ENCODE peak calls at places on chromosomes 6 and 20, in ten cellular contexts. D is body of pancreas, L is adrenal gland, X is heart left ventricle, M is endothelial cell of umbilical vein, B is IMR-90, P is HepG2, G is ovary, I is right lobe of liver, O is transverse colon. S is an unnamed sample.

GRCh38 chr6:168088161-168089106 is 9.4 kb upstream of the FRMD1 start:
- DNase-seq in D (no peak), L (peak; percentile 30), X (peak; percentile 52), M (no peak), B (peak; percentile 74), P (peak; percentile 59), G (peak; percentile 74), I (peak; percentile 26), O (peak; percentile 70), S (peak; percentile 51)

GRCh38 chr6:147067184-147067583 is 137.0 kb upstream of the STXBP5 start:
- DNase-seq in D (no peak), L (no peak), X (no peak), M (no peak), B (no peak), P (peak; percentile 51), G (no peak), I (no peak), O (no peak), S (no peak)

GRCh38 chr20:34578040-34578439 is 19.5 kb downstream of the MAP1LC3A start:
- DNase-seq in D (no peak), L (no peak), X (no peak), M (no peak), B (peak; percentile 39), P (no peak), G (no peak), I (no peak), O (no peak), S (no peak)

GRCh38 chr6:89063881-89064280 is 16.7 kb upstream of the PNRC1 start:
- DNase-seq in D (no peak), L (no peak), X (no peak), M (no peak), B (no peak), P (no peak), G (no peak), I (no peak), O (no peak), S (no peak)

GRCh38 chr6:139423970-139424667 is 49.7 kb upstream of the CITED2 start:
- DNase-seq in D (no peak), L (no peak), X (no peak), M (no peak), B (no peak), P (no peak), G (no peak), I (no peak), O (no peak), S (no peak)

GRCh38 chr20:43959079-43959919 is 44.6 kb downstream of the TOX2 start:
- DNase-seq in D (peak; percentile 22), L (no peak), X (no peak), M (peak; percentile 52), B (no peak), P (peak; percentile 73), G (no peak), I (peak; percentile 81), O (peak; percentile 20), S (no peak)

GRCh38 chr6:17086469-17086868 is 15.4 kb upstream of the STMND1 start:
- DNase-seq in D (peak; percentile 70), L (peak; percentile 50), X (no peak), M (peak; percentile 76), B (peak; percentile 83), P (peak; percentile 63), G (no peak), I (no peak), O (peak; percentile 40), S (peak; percentile 35)

GRCh38 chr20:3248167-3248992 is 9.4 kb upstream of the SLC4A11 start:
- DNase-seq in D (no peak), L (peak; percentile 42), X (peak; percentile 61), M (peak; percentile 38), B (no peak), P (no peak), G (no peak), I (no peak), O (no peak), S (no peak)

GRCh38 chr6:168937061-168937460 is 316.6 kb downstream of the THBS2 start:
- DNase-seq in D (no peak), L (no peak), X (no peak), M (no peak), B (peak; percentile 12), P (no peak), G (no peak), I (no peak), O (no peak), S (no peak)

GRCh38 chr20:63785646-63786255 is 45.3 kb downstream of the ZBTB46 start:
- DNase-seq in D (no peak), L (no peak), X (no peak), M (no peak), B (no peak), P (no peak), G (no peak), I (no peak), O (no peak), S (no peak)

GRCh38 chr6:5007531-5007930 is 3.7 kb upstream of the RPP40 start:
- DNase-seq in D (no peak), L (no peak), X (no peak), M (no peak), B (no peak), P (no peak), G (no peak), I (no peak), O (no peak), S (no peak)

GRCh38 chr6:27986928-27987725 is 30.1 kb downstream of the OR2B6 start:
- DNase-seq in D (no peak), L (no peak), X (no peak), M (no peak), B (peak; percentile 0), P (no peak), G (no peak), I (no peak), O (no peak), S (no peak)

DNA sequence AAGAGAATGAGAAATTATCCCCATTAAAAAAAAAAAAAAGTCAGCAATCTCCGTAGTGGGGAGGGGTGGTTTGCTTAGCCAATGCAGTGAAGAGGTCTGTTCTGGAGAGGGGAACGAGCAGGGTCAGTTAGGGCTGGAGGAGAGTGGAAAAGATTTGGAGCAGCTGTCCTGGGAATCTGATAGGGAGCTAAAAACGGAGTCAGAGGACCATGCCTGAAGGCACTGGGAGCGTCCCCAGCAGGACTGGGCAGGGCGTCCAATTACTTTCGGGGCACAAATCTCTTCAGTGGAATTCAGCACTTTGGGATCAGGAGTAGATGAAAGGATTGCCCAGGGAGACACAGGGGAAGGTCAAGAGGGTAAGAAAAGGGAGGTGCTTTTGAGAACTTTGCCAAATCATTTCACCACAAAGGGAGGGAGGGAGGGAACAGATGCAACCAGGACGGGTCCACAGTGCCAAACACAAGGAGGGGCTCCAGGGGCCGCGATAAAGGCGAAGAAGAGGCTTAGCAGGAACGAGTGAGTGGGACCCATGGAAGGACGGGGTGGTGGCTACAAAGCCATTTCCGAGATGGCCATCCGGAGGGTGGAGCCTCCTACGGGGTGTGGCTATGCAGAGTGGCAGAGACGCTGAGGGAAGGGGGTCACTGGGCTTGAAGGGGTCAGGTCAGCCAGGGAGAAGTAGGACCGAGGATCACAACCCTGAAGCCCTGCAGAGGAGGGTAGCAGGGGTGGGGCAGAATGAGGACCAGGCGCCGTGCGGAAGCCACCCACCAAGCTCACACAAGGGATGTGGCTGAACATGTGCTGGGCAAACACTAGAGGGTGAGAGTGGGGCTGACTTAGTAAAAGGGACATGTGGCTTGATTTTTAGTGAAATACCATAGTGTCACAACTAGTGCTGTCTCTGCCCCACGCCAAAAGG is 180.1 kb upstream of the RREB1 start:
- DNase-seq in D (no peak), L (no peak), X (peak; percentile 72), M (no peak), B (no peak), P (no peak), G (peak; percentile 44), I (no peak), O (no peak), S (no peak)
- TF ChIP-seq CTCF in D (no peak), L (peak; percentile 20), X (peak; percentile 8), M (no peak), B (no peak), P (peak; percentile 36), G (no peak), I (no peak), O (no peak), S (no peak)

GRCh38 chr6:10481101-10481500 is 40.0 kb upstream of the GCNT2 start:
- DNase-seq in D (no peak), L (no peak), X (no peak), M (no peak), B (no peak), P (no peak), G (no peak), I (no peak), O (no peak), S (no peak)
- H3K27ac ChIP-seq in D (no peak overlapping the region), L (no peak overlapping the region), X (no peak overlapping the region), M (no peak overlapping the region), B (no peak overlapping the region), P (no peak overlapping the region), G (no peak overlapping the region), I (no peak overlapping the region), O (no peak overlapping the region), S (no peak overlapping the region)

GRCh38 chr20:58891686-58892125 is 39.2 kb downstream of the GNAS start:
- DNase-seq in D (peak; percentile 54), L (peak; percentile 54), X (peak; percentile 61), M (no peak), B (no peak), P (no peak), G (peak; percentile 71), I (no peak), O (peak; percentile 36), S (peak; percentile 42)
- TF ChIP-seq POLR2A in D (no peak), L (no peak), X (no peak), M (no peak), B (no peak), P (no peak), G (no peak), I (no peak), O (no peak), S (no peak)

GRCh38 chr20:32510120-32510600 is 75.0 kb downstream of the NOL4L start:
- DNase-seq in D (no peak), L (no peak), X (no peak), M (no peak), B (no peak), P (no peak), G (no peak), I (peak; percentile 44), O (no peak), S (no peak)

GRCh38 chr20:32513031-32513866 is 71.9 kb downstream of the NOL4L start:
- DNase-seq in D (no peak), L (no peak), X (no peak), M (no peak), B (no peak), P (no peak), G (no peak), I (peak; percentile 35), O (no peak), S (no peak)

GRCh38 chr20:32510601-32511357 is 74.4 kb downstream of the NOL4L start:
- DNase-seq in D (no peak), L (no peak), X (no peak), M (no peak), B (no peak), P (peak; percentile 44), G (no peak), I (peak; percentile 36), O (no peak), S (no peak)

GRCh38 chr20:32511358-32512046 is 73.6 kb downstream of the NOL4L start:
- DNase-seq in D (no peak), L (no peak), X (no peak), M (no peak), B (no peak), P (no peak), G (no peak), I (peak; percentile 12), O (no peak), S (no peak)

DNA sequence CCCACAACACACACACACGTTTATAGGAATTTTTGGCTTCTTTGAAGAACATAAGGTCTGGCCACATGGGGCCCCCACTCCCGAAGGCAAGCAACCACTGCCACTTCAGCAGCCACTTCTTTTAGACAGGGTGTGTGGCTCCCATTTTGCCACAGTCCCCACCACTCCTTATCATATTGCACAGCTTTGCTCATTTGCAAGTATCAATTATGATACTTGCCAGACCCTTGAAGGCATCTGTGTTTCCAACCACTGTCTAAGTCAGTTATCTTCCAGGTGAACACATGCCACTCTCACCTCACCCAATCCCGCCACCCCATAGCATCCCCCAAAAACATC is 73.1 kb downstream of the NOL4L start:
- DNase-seq in D (no peak), L (no peak), X (no peak), M (no peak), B (no peak), P (no peak), G (no peak), I (peak; percentile 10), O (no peak), S (no peak)
- TF ChIP-seq CTCF in D (no peak), L (no peak), X (no peak), M (no peak), B (no peak), P (no peak), G (no peak), I (no peak), O (no peak), S (no peak)

S was measured in uterus.